ENCODE peak calls at places on chromosomes 12 and 14, in seven cellular contexts. Y, N, M, H, G, T and U are unnamed samples.

GRCh38 chr12:49979061-49979586 is 6.4 kb downstream of the AQP6 start:
- DNase-seq in Y (no peak), N (no peak), M (no peak), H (no peak), G (no peak), T (no peak), U (no peak)

GRCh38 chr14:68937790-68938514 is 41.1 kb downstream of the ACTN1 start:
- DNase-seq in Y (no peak), N (no peak), M (no peak), H (no peak), G (no peak), T (no peak), U (no peak)

GRCh38 chr14:20782280-20782890 is 1.3 kb downstream of the RNASE6 start:
- DNase-seq in Y (no peak), N (no peak), M (no peak), H (peak; percentile 28), G (no peak), T (no peak), U (no peak)

GRCh38 chr12:53530920-53531319 is 23.6 kb upstream of the NPFF start:
- DNase-seq in Y (no peak), N (no peak), M (no peak), H (no peak), G (no peak), T (no peak), U (no peak)

GRCh38 chr12:27818421-27818918 is 38.4 kb upstream of the MANSC4 start:
- DNase-seq in Y (no peak), N (no peak), M (no peak), H (no peak), G (no peak), T (no peak), U (no peak)

GRCh38 chr12:68641138-68641537 is 30.4 kb downstream of the RAP1B start:
- DNase-seq in Y (no peak), N (no peak), M (no peak), H (peak; percentile 48), G (peak; percentile 26), T (no peak), U (no peak)

GRCh38 chr12:128727999-128728398 is 95.8 kb downstream of the SLC15A4 start:
- DNase-seq in Y (no peak), N (no peak), M (no peak), H (no peak), G (no peak), T (no peak), U (no peak)

GRCh38 chr14:86296173-86296572 is 766.2 kb downstream of the FLRT2 start:
- DNase-seq in Y (no peak), N (no peak), M (peak; percentile 75), H (no peak), G (no peak), T (no peak), U (no peak)

GRCh38 chr14:88044129-88044727 is 39.3 kb downstream of the GPR65 start:
- DNase-seq in Y (no peak), N (no peak), M (peak; percentile 52), H (no peak), G (no peak), T (no peak), U (no peak)

GRCh38 chr12:53205747-53206146 is 1.3 kb downstream of the ITGB7 start:
- DNase-seq in Y (no peak), N (peak; percentile 55), M (no peak), H (peak; percentile 56), G (no peak), T (peak; percentile 88), U (no peak)

GRCh38 chr12:49661191-49661590 is 37.8 kb downstream of the PRPF40B start:
- DNase-seq in Y (no peak), N (no peak), M (no peak), H (no peak), G (no peak), T (no peak), U (no peak)

GRCh38 chr14:37985826-37986470 is 221.8 kb upstream of the SSTR1 start:
- DNase-seq in Y (no peak), N (peak; percentile 31), M (no peak), H (no peak), G (peak; percentile 29), T (peak; percentile 18), U (peak; percentile 2)

GRCh38 chr14:60315181-60315580 is 66.2 kb downstream of the PPM1A start:
- DNase-seq in Y (no peak), N (no peak), M (no peak), H (no peak), G (no peak), T (no peak), U (no peak)

GRCh38 chr12:4176168-4176567 is 97.4 kb upstream of the CCND2 start:
- DNase-seq in Y (no peak), N (no peak), M (no peak), H (no peak), G (no peak), T (no peak), U (no peak)

GRCh38 chr14:67491741-67492504 is 3.4 kb upstream of the TMEM229B start:
- DNase-seq in Y (no peak), N (no peak), M (no peak), H (no peak), G (no peak), T (no peak), U (no peak)

GRCh38 chr14:89855961-89856360 is 98.6 kb downstream of the EFCAB11 start:
- DNase-seq in Y (no peak), N (no peak), M (no peak), H (no peak), G (no peak), T (no peak), U (no peak)

GRCh38 chr12:52600941-52601481 is at the start of gene KRT72:
- DNase-seq in Y (peak; percentile 73), N (no peak), M (no peak), H (no peak), G (no peak), T (no peak), U (no peak)

GRCh38 chr12:64633940-64634337 is 23.6 kb downstream of the RASSF3 start:
- DNase-seq in Y (peak; percentile 83), N (no peak), M (no peak), H (no peak), G (no peak), T (no peak), U (no peak)